ENCODE peak calls at places on chromosomes 1 and 21, in five cellular contexts. X is hepatocyte, C is pancreas, A is NB4, N is lung. R is an unnamed sample.

GRCh38 chr1:46043491-46044017 is 88.9 kb downstream of the PIK3R3 start:
- DNase-seq in C (no peak), X (no peak), N (no peak), A (peak), R (no peak)

GRCh38 chr1:113434081-113434873 is 44.0 kb downstream of the MAGI3 start:
- DNase-seq in A (no peak), N (no peak), X (peak), C (peak), R (peak)

GRCh38 chr1:234628099-234628498 is 18.1 kb upstream of the IRF2BP2 start:
- DNase-seq in N (no peak), X (no peak), C (no peak), A (no peak), R (no peak)

GRCh38 chr21:33075596-33076195 is 5.8 kb downstream of the OLIG1 start:
- DNase-seq in A (no peak), C (no peak), N (no peak), X (peak), R (no peak)

GRCh38 chr1:232377494-232377770 is 252.5 kb downstream of the SIPA1L2 start:
- DNase-seq in N (no peak), X (peak), C (peak), A (no peak), R (no peak)

GRCh38 chr1:65190229-65190628 is 42.2 kb downstream of the AK4 start:
- DNase-seq in A (no peak), C (no peak), N (no peak), X (no peak), R (no peak)

GRCh38 chr1:199742547-199742946 is 285.0 kb upstream of the NR5A2 start:
- DNase-seq in A (peak), N (no peak), C (no peak), X (peak), R (no peak)

GRCh38 chr1:68229927-68230812 is 2.2 kb downstream of the WLS start:
- DNase-seq in N (no peak), C (no peak), A (no peak), X (peak), R (no peak)

GRCh38 chr1:225747566-225747965 is 30.1 kb upstream of the SRP9 start:
- DNase-seq in X (peak), C (no peak), N (no peak), A (no peak), R (no peak)

GRCh38 chr1:206538086-206538781 is 30.9 kb downstream of the RASSF5 start:
- DNase-seq in C (no peak), X (no peak), A (no peak), N (no peak), R (no peak)

GRCh38 chr21:36661511-36662309 is 37.2 kb upstream of the SIM2 start:
- DNase-seq in A (peak), X (peak), C (no peak), N (no peak), R (peak)

GRCh38 chr1:93738075-93738622 is 56.5 kb upstream of the BCAR3 start:
- DNase-seq in N (no peak), A (no peak), C (no peak), X (no peak), R (no peak)

GRCh38 chr1:165114022-165114888 is 242.3 kb downstream of the LMX1A start:
- DNase-seq in X (peak), A (peak), N (no peak), C (no peak), R (peak)

GRCh38 chr1:113913312-113913668 is 8.2 kb downstream of the DCLRE1B start:
- DNase-seq in C (no peak), A (no peak), X (no peak), N (no peak), R (no peak)

GRCh38 chr1:110897685-110898084 is 24.7 kb downstream of the CD53 start:
- DNase-seq in X (no peak), N (no peak), A (no peak), C (no peak), R (no peak)

GRCh38 chr21:37182222-37182621 is 84.9 kb downstream of the VPS26C start:
- DNase-seq in C (no peak), N (no peak), X (no peak), A (no peak), R (peak)

GRCh38 chr1:89546934-89547562 is 22.4 kb downstream of the LRRC8B start:
- DNase-seq in A (no peak), C (no peak), N (no peak), X (no peak), R (no peak)

GRCh38 chr21:34636961-34637360 is 22.0 kb upstream of the RCAN1 start:
- DNase-seq in A (no peak), X (no peak), C (no peak), N (no peak), R (no peak)

GRCh38 chr1:58782308-58783089 is 1.3 kb downstream of the JUN start:
- DNase-seq in A (peak), C (peak), X (peak), N (peak), R (no peak)

GRCh38 chr1:37763791-37764741 is 854 bp downstream of the EPHA10 start:
- DNase-seq in X (peak), A (peak), N (no peak), C (no peak), R (no peak)

GRCh38 chr1:174414205-174414604 is 33.6 kb upstream of the GPR52 start:
- DNase-seq in A (no peak), C (no peak), N (no peak), X (no peak), R (no peak)

GRCh38 chr1:150555971-150556865 is 7.0 kb downstream of the ADAMTSL4 start:
- DNase-seq in C (no peak), X (no peak), A (no peak), N (no peak), R (no peak)

GRCh38 chr1:245552331-245552730 is 397.5 kb downstream of the KIF26B start:
- DNase-seq in A (no peak), N (no peak), X (no peak), C (no peak), R (no peak)

GRCh38 chr1:40808909-40809308 is 25.3 kb downstream of the KCNQ4 start:
- DNase-seq in A (no peak), X (no peak), N (no peak), C (no peak), R (no peak)

GRCh38 chr1:89610457-89610991 is 22.4 kb upstream of the LRRC8C start:
- DNase-seq in X (no peak), C (no peak), A (no peak), N (no peak), R (no peak)

GRCh38 chr1:204283711-204284651 is 70.2 kb upstream of the GOLT1A start:
- DNase-seq in A (no peak), X (no peak), C (no peak), N (no peak), R (no peak)

GRCh38 chr1:37875833-37876232 is 16.4 kb upstream of the MTF1 start:
- DNase-seq in C (no peak), X (no peak), N (no peak), A (peak), R (no peak)

GRCh38 chr1:224632381-224632871 is 16.3 kb downstream of the CNIH3 start:
- DNase-seq in A (no peak), N (no peak), X (no peak), C (peak), R (no peak)

GRCh38 chr21:29524055-29524454 is 225.3 kb downstream of the BACH1 start:
- DNase-seq in N (no peak), C (no peak), X (no peak), A (no peak), R (no peak)

GRCh38 chr1:93712741-93713140 is 31.1 kb upstream of the BCAR3 start:
- DNase-seq in X (no peak), A (no peak), C (no peak), N (no peak), R (no peak)

GRCh38 chr21:41828884-41829360 is 50.2 kb downstream of the PRDM15 start:
- DNase-seq in C (no peak), A (no peak), X (no peak), N (no peak), R (no peak)

GRCh38 chr21:29334717-29335428 is 36.2 kb downstream of the BACH1 start:
- DNase-seq in A (peak), C (no peak), N (no peak), X (no peak), R (no peak)

GRCh38 chr1:20061866-20062265 is 8.1 kb upstream of the PLA2G5 start:
- DNase-seq in C (no peak), A (peak), N (peak), X (no peak), R (no peak)

GRCh38 chr1:235741294-235741693 is 91.7 kb upstream of the GNG4 start:
- DNase-seq in N (no peak), C (no peak), X (peak), A (no peak), R (no peak)

GRCh38 chr1:21904475-21904724 is 32.7 kb downstream of the HSPG2 start:
- DNase-seq in A (no peak), C (no peak), N (no peak), X (no peak), R (no peak)

GRCh38 chr1:6037338-6037762 is 8.3 kb upstream of the KCNAB2 start:
- DNase-seq in N (no peak), X (no peak), C (no peak), A (peak), R (no peak)

GRCh38 chr1:84960371-84960770 is 36.5 kb downstream of the MCOLN2 start:
- DNase-seq in C (no peak), X (peak), A (no peak), N (no peak), R (no peak)

GRCh38 chr21:31348188-31348587 is 4.1 kb upstream of the TIAM1 start:
- DNase-seq in A (no peak), X (no peak), C (no peak), N (no peak), R (no peak)

GRCh38 chr1:27392778-27393635 is 585 bp downstream of the GPR3 start:
- DNase-seq in C (no peak), X (no peak), N (no peak), A (peak), R (no peak)
- TF ChIP-seq CTCF in C (no peak), X (peak), N (no peak), A (peak), R (no peak)

GRCh38 chr1:153343811-153344717 is 4.6 kb downstream of the PGLYRP4 start:
- DNase-seq in X (no peak), A (no peak), N (no peak), C (no peak), R (no peak)
- H3K4me3 ChIP-seq in X (no peak), A (no peak), N (no peak), C (no peak), R (no peak)

GRCh38 chr1:153152481-153152880 is 1.8 kb upstream of the SPRR2G start:
- DNase-seq in C (no peak), A (no peak), N (no peak), X (no peak), R (no peak)
- TF ChIP-seq CTCF in C (no peak), A (no peak), N (no peak), X (no peak), R (no peak)

DNA sequence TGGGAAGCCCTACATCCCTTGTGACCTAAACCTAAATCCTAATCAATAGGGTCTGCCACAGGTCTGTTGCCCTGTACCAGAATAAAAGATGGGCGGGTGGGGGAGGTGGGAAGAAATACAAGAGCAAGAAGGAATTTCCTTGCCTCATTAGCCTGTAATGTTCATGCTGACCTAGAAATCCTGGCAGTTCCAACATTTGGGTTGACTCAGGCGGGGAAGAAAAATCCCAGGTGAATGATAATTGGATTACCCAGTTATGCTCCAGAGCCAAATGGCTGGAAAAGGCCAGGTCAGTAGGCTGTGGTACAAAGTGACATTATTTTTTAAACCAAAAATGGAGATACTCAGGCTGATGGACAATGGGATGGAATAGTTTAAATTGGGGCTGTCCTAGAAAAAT is 27.3 kb upstream of the A3GALT2 start:
- DNase-seq in N (no peak), A (no peak), X (no peak), C (no peak), R (no peak)
- H3K4me3 ChIP-seq in N (peak), A (peak), X (peak), C (peak), R (peak)

GRCh38 chr1:220454155-220454777 is 73.7 kb upstream of the MARK1 start:
- DNase-seq in N (no peak), C (no peak), X (no peak), A (no peak), R (no peak)
- TF ChIP-seq CTCF in N (no peak), C (no peak), X (peak), A (no peak), R (no peak)

GRCh38 chr1:94865369-94865768 is 45.2 kb downstream of the SLC44A3 start:
- DNase-seq in N (no peak), A (no peak), C (peak), X (no peak), R (no peak)

GRCh38 chr1:94862718-94863117 is 42.6 kb downstream of the SLC44A3 start:
- DNase-seq in X (no peak), C (no peak), A (no peak), N (no peak), R (no peak)

GRCh38 chr1:94863297-94863911 is 43.2 kb downstream of the SLC44A3 start:
- DNase-seq in X (peak), C (peak), N (no peak), A (no peak), R (no peak)

GRCh38 chr1:94864821-94865220 is 44.7 kb downstream of the SLC44A3 start:
- DNase-seq in A (no peak), C (peak), N (no peak), X (peak), R (no peak)

GRCh38 chr1:94863919-94864318 is 43.8 kb downstream of the SLC44A3 start:
- DNase-seq in N (peak), A (no peak), C (peak), X (peak), R (no peak)
- H3K4me3 ChIP-seq in N (no peak), A (no peak), C (no peak), X (no peak), R (no peak)

R was measured in LNCaP clone FGC.